ENCODE peak calls at places on chromosomes 7 and 10, in five cellular contexts. M is colonic mucosa, L is heart left ventricle, S is psoas muscle, Z is kidney. Y is an unnamed sample.

GRCh38 chr10:110076559-110077318 is 69.0 kb downstream of the ADD3 start:
- DNase-seq in L (peak; percentile 36), Z (no peak), M (peak; percentile 66), S (peak; percentile 38), Y (peak; percentile 91)

GRCh38 chr10:3393958-3394357 is 221.4 kb upstream of the PITRM1 start:
- DNase-seq in Z (no peak), L (no peak), S (no peak), M (no peak), Y (no peak)

GRCh38 chr10:63666836-63667383 is 145.7 kb downstream of the REEP3 start:
- DNase-seq in S (no peak), M (no peak), L (no peak), Z (no peak), Y (no peak)

GRCh38 chr10:110765513-110766375 is 106.0 kb upstream of the PDCD4 start:
- DNase-seq in S (no peak), Z (no peak), L (no peak), M (no peak), Y (no peak)

GRCh38 chr10:35758086-35758485 is 116.0 kb upstream of the FZD8 start:
- DNase-seq in L (peak; percentile 51), S (peak; percentile 56), Z (no peak), M (no peak), Y (no peak)

GRCh38 chr7:2209146-2209960 is 23.4 kb downstream of the MAD1L1 start:
- DNase-seq in L (peak; percentile 72), Z (peak; percentile 92), M (peak; percentile 39), S (peak; percentile 75), Y (peak; percentile 23)

GRCh38 chr7:4682621-4683042 is 537 bp downstream of the FOXK1 start:
- DNase-seq in L (peak; percentile 55), S (peak; percentile 57), M (peak; percentile 46), Z (peak; percentile 88), Y (peak; percentile 59)

GRCh38 chr7:66741-67140 is 125.6 kb upstream of the FAM20C start:
- DNase-seq in Z (peak; percentile 61), S (no peak), M (no peak), L (no peak), Y (no peak)

GRCh38 chr7:81447351-81447952 is 322.4 kb downstream of the HGF start:
- DNase-seq in Z (no peak), L (no peak), M (peak; percentile 48), S (no peak), Y (peak; percentile 43)

GRCh38 chr7:127770870-127771269 is 118.9 kb downstream of the SND1 start:
- DNase-seq in M (no peak), L (no peak), Z (no peak), S (no peak), Y (no peak)

GRCh38 chr7:54245046-54245445 is 297.1 kb upstream of the VSTM2A start:
- DNase-seq in Z (no peak), M (no peak), S (no peak), L (no peak), Y (no peak)

GRCh38 chr7:30164567-30164966 is 29.8 kb downstream of the MTURN start:
- DNase-seq in M (no peak), L (no peak), S (no peak), Z (no peak), Y (peak; percentile 48)

GRCh38 chr10:33234779-33235178 is 99.7 kb downstream of the NRP1 start:
- DNase-seq in Z (peak; percentile 79), M (no peak), S (no peak), L (no peak), Y (no peak)

GRCh38 chr7:137669706-137670105 is 177.1 kb downstream of the DGKI start:
- DNase-seq in S (no peak), M (no peak), L (no peak), Z (no peak), Y (no peak)

GRCh38 chr7:132180481-132180880 is 395.8 kb downstream of the PLXNA4 start:
- DNase-seq in Z (peak; percentile 48), M (no peak), S (no peak), L (no peak), Y (no peak)

GRCh38 chr10:61623101-61623500 is 39.6 kb upstream of the CABCOCO1 start:
- DNase-seq in Z (no peak), L (no peak), M (no peak), S (no peak), Y (no peak)

GRCh38 chr7:29337628-29338116 is 143.1 kb downstream of the CHN2 start:
- DNase-seq in S (no peak), L (no peak), M (no peak), Z (no peak), Y (peak; percentile 35)

GRCh38 chr7:117673367-117673766 is 193.5 kb downstream of the CFTR start:
- DNase-seq in S (no peak), M (peak; percentile 62), Z (peak; percentile 82), L (no peak), Y (peak; percentile 37)

GRCh38 chr7:150753826-150754603 is 16.8 kb downstream of the GIMAP5 start:
- DNase-seq in M (no peak), L (no peak), S (no peak), Z (no peak), Y (no peak)

GRCh38 chr7:157548691-157549265 is 212.0 kb downstream of the DNAJB6 start:
- DNase-seq in Z (peak; percentile 15), M (no peak), L (no peak), S (no peak), Y (no peak)

GRCh38 chr7:85074-85945 is 107.1 kb upstream of the FAM20C start:
- DNase-seq in Z (no peak), L (no peak), S (no peak), M (no peak), Y (no peak)

GRCh38 chr7:110831450-110831849 is 259.5 kb upstream of the LRRN3 start:
- DNase-seq in L (no peak), Z (no peak), M (no peak), S (no peak), Y (no peak)

GRCh38 chr7:123787227-123788007 is 38.6 kb upstream of the WASL start:
- DNase-seq in L (no peak), M (no peak), S (no peak), Z (no peak), Y (no peak)

GRCh38 chr10:3173173-3173878 is 744 bp upstream of the PITRM1 start:
- DNase-seq in S (no peak), L (no peak), M (peak; percentile 95), Z (no peak), Y (peak; percentile 96)

GRCh38 chr10:124722812-124723783 is 21.1 kb downstream of the FAM53B start:
- DNase-seq in L (no peak), Z (peak; percentile 80), S (no peak), M (no peak), Y (no peak)

GRCh38 chr7:105743351-105743812 is 133.0 kb downstream of the ATXN7L1 start:
- DNase-seq in L (no peak), S (no peak), M (no peak), Z (no peak), Y (no peak)

GRCh38 chr10:43607199-43607573 is 948 bp downstream of the ZNF485 start:
- DNase-seq in L (no peak), S (no peak), M (no peak), Z (no peak), Y (no peak)

GRCh38 chr7:117715784-117716445 is 157.3 kb downstream of the CTTNBP2 start:
- DNase-seq in M (peak; percentile 76), Z (no peak), S (no peak), L (no peak), Y (peak; percentile 83)

GRCh38 chr7:46549892-46550639 is 629.0 kb upstream of the IGFBP3 start:
- DNase-seq in Z (no peak), M (no peak), L (no peak), S (no peak), Y (no peak)

GRCh38 chr10:50385610-50386009 is 134.3 kb upstream of the ASAH2 start:
- DNase-seq in Z (peak; percentile 53), S (peak; percentile 18), M (no peak), L (no peak), Y (no peak)

DNA sequence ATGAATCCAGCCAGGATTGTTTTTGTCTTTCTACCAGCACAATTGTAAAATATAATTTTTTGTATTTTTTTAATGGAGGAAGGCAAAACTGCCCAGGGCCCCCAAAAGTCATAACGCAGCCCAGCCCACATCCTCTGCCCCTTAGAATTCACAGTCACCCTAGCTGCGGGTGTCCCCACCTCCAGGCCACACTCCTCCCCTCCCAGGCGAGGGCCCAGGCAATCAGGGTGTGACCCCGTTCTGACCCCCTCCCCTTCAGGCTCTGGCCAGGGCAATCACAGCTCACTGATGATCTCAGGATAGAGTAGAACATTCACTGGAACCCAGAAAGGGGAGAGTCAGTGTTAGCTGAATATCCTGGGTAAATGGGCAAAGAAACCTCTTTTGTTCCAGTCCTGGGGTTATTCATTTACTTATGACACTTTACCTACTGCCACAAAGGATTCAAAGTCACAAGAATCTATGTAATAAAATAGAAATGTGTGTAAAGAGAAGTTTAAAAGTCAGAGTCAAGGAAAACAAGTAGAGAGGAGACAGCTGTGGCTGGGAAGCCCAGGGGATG is 92.0 kb upstream of the MACROH2A2 start:
- DNase-seq in Z (no peak), M (peak; percentile 2), L (no peak), S (no peak), Y (no peak)
- H3K4me1 ChIP-seq in Z (no peaks in the 10 kb centered on the region), M (no peaks in the 10 kb centered on the region), L (no peaks in the 10 kb centered on the region), S (no peaks in the 10 kb centered on the region), Y (no peaks in the 10 kb centered on the region)

GRCh38 chr10:128485701-128486235 is 359.5 kb upstream of the MKI67 start:
- DNase-seq in Z (no peak), M (no peak), S (no peak), L (no peak), Y (no peak)
- H3K9me3 ChIP-seq in Z (peaks cover 3% of the 10 kb centered on the region), M (no peaks in the 10 kb centered on the region), S (no peaks in the 10 kb centered on the region), L (no peaks in the 10 kb centered on the region), Y (no peaks in the 10 kb centered on the region)

GRCh38 chr10:79241629-79241989 is 105.7 kb upstream of the PPIF start:
- DNase-seq in S (no peak), Z (peak; percentile 43), L (no peak), M (no peak), Y (no peak)
- H3K27ac ChIP-seq in S (peak overlapping the region; percentile 57), Z (peak overlapping the region; percentile 52), L (peak overlapping the region; percentile 93), M (peak overlapping the region; percentile 66), Y (no peak overlapping the region)

GRCh38 chr10:86802709-86803108 is 46.3 kb downstream of the BMPR1A start:
- DNase-seq in S (no peak), M (no peak), L (no peak), Z (no peak), Y (no peak)

GRCh38 chr10:86798030-86798429 is 41.6 kb downstream of the BMPR1A start:
- DNase-seq in L (no peak), S (no peak), Z (no peak), M (no peak), Y (no peak)

GRCh38 chr10:86798636-86799035 is 42.2 kb downstream of the BMPR1A start:
- DNase-seq in S (no peak), M (no peak), Z (no peak), L (no peak), Y (peak; percentile 56)

GRCh38 chr10:86801995-86802394 is 45.6 kb downstream of the BMPR1A start:
- DNase-seq in M (no peak), Z (no peak), S (no peak), L (no peak), Y (no peak)

DNA sequence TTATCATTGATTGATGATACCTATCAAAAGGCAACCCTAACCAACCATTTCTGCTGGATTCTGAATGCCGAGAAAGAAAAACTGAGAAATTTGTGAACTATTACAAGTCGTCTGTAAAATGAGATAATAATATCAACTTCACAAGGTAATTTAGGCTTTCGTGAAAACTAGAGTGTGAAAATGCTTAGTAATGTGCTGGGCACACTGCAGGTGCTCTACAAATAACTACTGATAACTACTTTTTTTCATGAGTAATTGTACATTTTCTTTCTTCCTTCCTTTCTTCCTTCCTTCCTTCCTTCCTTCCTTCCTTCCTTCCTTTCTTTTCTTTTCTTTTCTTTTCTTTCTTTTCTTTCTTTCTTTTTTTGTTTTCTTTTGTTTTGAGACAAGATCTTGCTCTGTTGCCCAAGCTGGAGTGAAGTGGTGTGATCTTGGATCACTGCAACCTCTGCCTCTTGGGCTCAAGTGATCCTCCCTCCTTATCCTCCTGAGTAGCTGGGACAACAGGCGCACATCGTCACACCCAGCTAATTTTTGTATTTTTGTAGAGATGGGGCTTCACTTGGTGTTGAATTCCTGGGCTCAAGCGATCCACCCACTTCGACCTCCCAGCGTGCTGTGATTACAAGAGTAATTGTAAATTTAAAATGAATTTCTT is 42.9 kb downstream of the BMPR1A start:
- DNase-seq in S (no peak), Z (no peak), L (no peak), M (no peak), Y (no peak)
- H3K4me1 ChIP-seq in S (peaks cover 35% of the 10 kb centered on the region), Z (no peaks in the 10 kb centered on the region), L (peaks cover 7% of the 10 kb centered on the region), M (no peaks in the 10 kb centered on the region), Y (no peaks in the 10 kb centered on the region)